ENCODE peak calls at places on chromosomes 12 and 14, in five cellular contexts. One of them, this sample, is unnamed.

GRCh38 chr12:19848426-19848825 is 409.1 kb downstream of the AEBP2 start:
- DNase-seq in ovary: no peak
- DNase-seq in IMR-90: no peak
- DNase-seq in testis: no peak
- DNase-seq in adrenal gland: no peak
- DNase-seq in this sample: no peak

GRCh38 chr12:96850676-96851075 is 56.4 kb upstream of the NEDD1 start:
- DNase-seq in ovary: no peak
- DNase-seq in IMR-90: no peak
- DNase-seq in testis: no peak
- DNase-seq in adrenal gland: no peak
- DNase-seq in this sample: no peak

GRCh38 chr12:95970905-95971304 is 25.2 kb downstream of the HAL start:
- DNase-seq in ovary: no peak
- DNase-seq in IMR-90: no peak
- DNase-seq in testis: no peak
- DNase-seq in adrenal gland: no peak
- DNase-seq in this sample: no peak

GRCh38 chr12:66979270-66979669 is 289.9 kb upstream of the CAND1 start:
- DNase-seq in ovary: no peak
- DNase-seq in IMR-90: no peak
- DNase-seq in testis: no peak
- DNase-seq in adrenal gland: no peak
- DNase-seq in this sample: no peak

GRCh38 chr14:79325071-79325470 is 886.2 kb downstream of the DIO2 start:
- DNase-seq in ovary: no peak
- DNase-seq in IMR-90: peak; percentile 7
- DNase-seq in testis: no peak
- DNase-seq in adrenal gland: no peak
- DNase-seq in this sample: peak; percentile 22

GRCh38 chr12:53676715-53677611 is 1.1 kb upstream of the ATP5MC2 start:
- DNase-seq in ovary: peak; percentile 66
- DNase-seq in IMR-90: peak; percentile 32
- DNase-seq in testis: peak; percentile 61
- DNase-seq in adrenal gland: peak; percentile 50
- DNase-seq in this sample: peak; percentile 48

GRCh38 chr12:48296586-48297396 is 53.9 kb downstream of the ZNF641 start:
- DNase-seq in ovary: peak; percentile 76
- DNase-seq in IMR-90: peak; percentile 55
- DNase-seq in testis: peak; percentile 94
- DNase-seq in adrenal gland: peak; percentile 93
- DNase-seq in this sample: peak; percentile 92

GRCh38 chr14:99215277-99215676 is 56.7 kb downstream of the BCL11B start:
- DNase-seq in ovary: no peak
- DNase-seq in IMR-90: no peak
- DNase-seq in testis: no peak
- DNase-seq in adrenal gland: no peak
- DNase-seq in this sample: no peak

GRCh38 chr14:76784881-76785280 is 23.6 kb downstream of the VASH1 start:
- DNase-seq in ovary: peak; percentile 69
- DNase-seq in IMR-90: peak; percentile 75
- DNase-seq in testis: peak; percentile 81
- DNase-seq in adrenal gland: peak; percentile 83
- DNase-seq in this sample: peak; percentile 61

GRCh38 chr14:85856430-85856829 is 326.5 kb downstream of the FLRT2 start:
- DNase-seq in ovary: no peak
- DNase-seq in IMR-90: no peak
- DNase-seq in testis: no peak
- DNase-seq in adrenal gland: no peak
- DNase-seq in this sample: no peak

GRCh38 chr12:53965251-53966069 is 7.5 kb upstream of the HOXC11 start:
- DNase-seq in ovary: no peak
- DNase-seq in IMR-90: no peak
- DNase-seq in testis: no peak
- DNase-seq in adrenal gland: no peak
- DNase-seq in this sample: no peak

GRCh38 chr12:9071518-9071917 is 44.2 kb downstream of the A2M start:
- DNase-seq in ovary: no peak
- DNase-seq in IMR-90: no peak
- DNase-seq in testis: no peak
- DNase-seq in adrenal gland: no peak
- DNase-seq in this sample: no peak

GRCh38 chr12:45732250-45732649 is 2.7 kb downstream of the ARID2 start:
- DNase-seq in ovary: no peak
- DNase-seq in IMR-90: peak; percentile 7
- DNase-seq in testis: no peak
- DNase-seq in adrenal gland: no peak
- DNase-seq in this sample: peak; percentile 34

GRCh38 chr12:56488041-56488955 is at the start of gene GLS2:
- DNase-seq in ovary: peak; percentile 70
- DNase-seq in IMR-90: peak; percentile 73
- DNase-seq in testis: peak; percentile 90
- DNase-seq in adrenal gland: peak; percentile 81
- DNase-seq in this sample: peak; percentile 86

GRCh38 chr12:108649668-108650067 is 16.0 kb upstream of the SELPLG start:
- DNase-seq in ovary: no peak
- DNase-seq in IMR-90: peak; percentile 94
- DNase-seq in testis: no peak
- DNase-seq in adrenal gland: no peak
- DNase-seq in this sample: no peak

GRCh38 chr12:103102225-103102744 is 144.8 kb downstream of the ASCL1 start:
- DNase-seq in ovary: no peak
- DNase-seq in IMR-90: no peak
- DNase-seq in testis: no peak
- DNase-seq in adrenal gland: no peak
- DNase-seq in this sample: no peak

GRCh38 chr14:76908834-76909233 is 82.6 kb downstream of the LRRC74A start:
- DNase-seq in ovary: no peak
- DNase-seq in IMR-90: no peak
- DNase-seq in testis: no peak
- DNase-seq in adrenal gland: peak; percentile 53
- DNase-seq in this sample: peak; percentile 16

GRCh38 chr14:101458536-101459391 is 102.5 kb upstream of the DIO3 start:
- DNase-seq in ovary: no peak
- DNase-seq in IMR-90: no peak
- DNase-seq in testis: no peak
- DNase-seq in adrenal gland: no peak
- DNase-seq in this sample: peak; percentile 23

GRCh38 chr12:92553389-92553788 is 149.4 kb upstream of the PLEKHG7 start:
- DNase-seq in ovary: no peak
- DNase-seq in IMR-90: no peak
- DNase-seq in testis: peak; percentile 46
- DNase-seq in adrenal gland: peak; percentile 55
- DNase-seq in this sample: peak; percentile 72

GRCh38 chr12:52258335-52258901 is 16.0 kb upstream of the KRT86 start:
- DNase-seq in ovary: no peak
- DNase-seq in IMR-90: no peak
- DNase-seq in testis: peak; percentile 21
- DNase-seq in adrenal gland: peak; percentile 32
- DNase-seq in this sample: no peak

GRCh38 chr12:4478933-4479332 is 33.3 kb upstream of the FGF6 start:
- DNase-seq in ovary: no peak
- DNase-seq in IMR-90: no peak
- DNase-seq in testis: no peak
- DNase-seq in adrenal gland: no peak
- DNase-seq in this sample: no peak

GRCh38 chr12:114916124-114916523 is 232.1 kb upstream of the TBX3 start:
- DNase-seq in ovary: no peak
- DNase-seq in IMR-90: peak; percentile 91
- DNase-seq in testis: no peak
- DNase-seq in adrenal gland: peak; percentile 82
- DNase-seq in this sample: no peak

GRCh38 chr12:92369061-92369460 is 223.4 kb upstream of the BTG1 start:
- DNase-seq in ovary: no peak
- DNase-seq in IMR-90: no peak
- DNase-seq in testis: no peak
- DNase-seq in adrenal gland: no peak
- DNase-seq in this sample: no peak

GRCh38 chr12:109727746-109728726 is 14.4 kb downstream of the FAM222A start:
- DNase-seq in ovary: peak; percentile 10
- DNase-seq in IMR-90: no peak
- DNase-seq in testis: no peak
- DNase-seq in adrenal gland: no peak
- DNase-seq in this sample: no peak

GRCh38 chr14:95500201-95500681 is 16.2 kb downstream of the SYNE3 start:
- DNase-seq in ovary: no peak
- DNase-seq in IMR-90: no peak
- DNase-seq in testis: peak; percentile 69
- DNase-seq in adrenal gland: no peak
- DNase-seq in this sample: no peak

GRCh38 chr14:95500772-95501401 is 15.6 kb downstream of the SYNE3 start:
- DNase-seq in ovary: no peak
- DNase-seq in IMR-90: peak; percentile 90
- DNase-seq in testis: peak; percentile 60
- DNase-seq in adrenal gland: peak; percentile 86
- DNase-seq in this sample: no peak

GRCh38 chr14:95503365-95504134 is 12.9 kb downstream of the SYNE3 start:
- DNase-seq in ovary: no peak
- DNase-seq in IMR-90: no peak
- DNase-seq in testis: no peak
- DNase-seq in adrenal gland: no peak
- DNase-seq in this sample: no peak

GRCh38 chr14:95504135-95505029 is 12.1 kb downstream of the SYNE3 start:
- DNase-seq in ovary: no peak
- DNase-seq in IMR-90: peak; percentile 88
- DNase-seq in testis: no peak
- DNase-seq in adrenal gland: no peak
- DNase-seq in this sample: no peak

DNA sequence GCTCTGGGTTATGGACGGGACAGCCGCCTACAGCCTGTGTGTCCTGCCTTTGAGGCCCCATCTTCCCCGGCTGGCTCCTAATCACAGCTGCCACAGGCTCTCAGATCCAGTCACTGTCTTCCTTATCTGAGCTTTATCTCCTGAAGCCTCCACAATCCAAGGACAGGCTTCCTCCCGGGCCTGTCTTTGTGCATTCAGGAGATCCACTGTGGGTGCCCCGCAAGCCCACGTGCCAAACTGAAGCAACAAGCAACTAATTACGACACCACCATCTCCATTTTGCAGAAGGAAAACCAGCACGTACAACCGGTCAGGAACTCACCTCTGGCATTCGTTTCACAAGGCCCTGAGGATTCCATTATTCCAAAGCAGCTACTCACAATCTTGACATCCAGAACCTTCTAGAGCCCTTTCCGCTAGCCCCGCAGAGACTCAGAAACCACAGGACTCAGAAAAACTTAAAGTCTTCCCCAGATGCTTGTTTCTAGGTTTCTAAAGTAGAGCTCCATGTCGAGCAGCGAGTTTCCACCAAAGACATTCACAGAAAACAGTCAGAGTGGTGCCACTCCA is 14.0 kb downstream of the SYNE3 start:
- DNase-seq in ovary: no peak
- DNase-seq in IMR-90: no peak
- DNase-seq in testis: peak; percentile 67
- DNase-seq in adrenal gland: peak; percentile 86
- DNase-seq in this sample: no peak
- H3K4me1 ChIP-seq in ovary: peaks cover 7% of the 10 kb centered on the region
- H3K4me1 ChIP-seq in IMR-90: peaks cover 38% of the 10 kb centered on the region
- H3K4me1 ChIP-seq in testis: peaks cover 44% of the 10 kb centered on the region
- H3K4me1 ChIP-seq in adrenal gland: peaks cover 56% of the 10 kb centered on the region
- H3K4me1 ChIP-seq in this sample: peaks cover 9% of the 10 kb centered on the region

GRCh38 chr14:65229431-65230286 is 127.3 kb upstream of the MAX start:
- DNase-seq in ovary: peak; percentile 26
- DNase-seq in IMR-90: no peak
- DNase-seq in testis: peak; percentile 52
- DNase-seq in adrenal gland: peak; percentile 41
- DNase-seq in this sample: peak; percentile 27
- TF ChIP-seq POLR2A in ovary: no peak
- TF ChIP-seq POLR2A in IMR-90: no peak
- TF ChIP-seq POLR2A in testis: no peak
- TF ChIP-seq POLR2A in adrenal gland: no peak
- TF ChIP-seq POLR2A in this sample: no peak

DNA sequence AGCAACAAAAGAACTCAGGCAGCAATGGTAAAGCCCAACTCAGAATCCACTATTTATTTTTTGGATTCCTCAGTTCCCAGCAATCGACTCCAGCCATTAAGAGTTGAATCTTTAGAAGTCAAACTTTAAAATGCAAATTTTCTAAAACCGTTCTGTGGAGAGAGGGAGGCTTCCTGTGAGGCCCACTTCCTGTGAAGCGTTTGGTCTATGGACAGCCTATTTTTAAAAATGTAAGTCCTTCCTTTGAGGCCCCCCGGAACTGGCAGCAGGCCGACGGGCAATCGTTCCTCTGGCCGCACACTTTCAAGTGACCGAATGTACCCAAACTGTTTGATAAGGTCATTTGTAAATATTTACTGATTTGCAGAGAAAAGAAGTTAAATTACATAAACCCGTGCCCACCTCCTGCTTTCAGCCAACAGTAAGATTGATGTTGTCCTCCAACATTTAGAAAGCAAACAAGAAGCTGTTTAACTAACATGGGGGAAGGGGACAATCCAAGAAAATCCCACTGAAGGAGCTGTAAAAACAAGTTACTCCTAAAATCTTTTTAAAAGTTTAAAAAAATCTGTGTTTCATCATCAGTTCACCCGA is 65.6 kb downstream of the FOXN3 start:
- DNase-seq in ovary: peak; percentile 69
- DNase-seq in IMR-90: peak; percentile 42
- DNase-seq in testis: no peak
- DNase-seq in adrenal gland: peak; percentile 31
- DNase-seq in this sample: peak; percentile 81
- H3K4me1 ChIP-seq in ovary: peaks cover 19% of the 10 kb centered on the region
- H3K4me1 ChIP-seq in IMR-90: peaks cover 16% of the 10 kb centered on the region
- H3K4me1 ChIP-seq in testis: peaks cover 14% of the 10 kb centered on the region
- H3K4me1 ChIP-seq in adrenal gland: peaks cover 29% of the 10 kb centered on the region
- H3K4me1 ChIP-seq in this sample: peaks cover 49% of the 10 kb centered on the region

GRCh38 chr12:57522019-57522886 is at the start of gene MBD6:
- DNase-seq in ovary: peak; percentile 97
- DNase-seq in IMR-90: peak; percentile 91
- DNase-seq in testis: peak; percentile 93
- DNase-seq in adrenal gland: peak; percentile 96
- DNase-seq in this sample: peak; percentile 95
- TF ChIP-seq POLR2A in ovary: peak; percentile 83
- TF ChIP-seq POLR2A in IMR-90: peak; percentile 46
- TF ChIP-seq POLR2A in testis: peak; percentile 22
- TF ChIP-seq POLR2A in adrenal gland: peak; percentile 51
- TF ChIP-seq POLR2A in this sample: peak; percentile 80

DNA sequence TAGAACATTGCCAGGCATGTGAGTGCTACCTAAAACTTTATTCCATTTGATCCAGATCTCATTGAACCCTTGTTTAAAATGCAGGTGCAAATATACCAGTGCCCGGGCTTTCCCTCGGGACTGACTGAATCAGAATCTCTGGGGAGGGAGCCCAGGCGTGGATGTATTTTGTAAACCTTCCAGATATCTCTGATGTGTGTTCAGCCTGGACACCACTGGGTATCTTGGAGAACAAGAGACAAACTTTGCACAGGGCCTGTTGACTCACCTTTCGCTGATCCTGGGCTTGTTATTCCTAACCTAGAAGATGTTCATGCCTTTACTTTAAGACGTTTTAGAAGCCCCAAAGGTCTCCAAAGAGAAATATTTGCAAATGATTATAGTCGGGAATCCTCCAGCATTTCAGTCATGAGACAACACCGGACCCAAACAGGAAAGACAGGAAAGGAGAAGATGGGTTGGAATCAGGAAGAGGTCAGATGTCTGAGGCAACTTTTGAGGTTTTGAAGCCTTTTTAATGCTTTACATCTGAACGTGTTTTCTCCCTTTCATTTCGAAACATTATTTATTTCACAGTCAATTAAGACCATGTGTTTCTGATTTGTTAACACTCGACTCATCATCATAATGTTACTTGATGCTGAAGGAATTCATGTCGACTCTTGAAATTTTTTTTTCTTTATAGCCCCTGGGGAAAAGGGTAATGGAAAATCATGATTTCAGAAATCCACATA is 118.6 kb downstream of the PLXNC1 start:
- DNase-seq in ovary: no peak
- DNase-seq in IMR-90: peak; percentile 61
- DNase-seq in testis: no peak
- DNase-seq in adrenal gland: no peak
- DNase-seq in this sample: no peak
- H3K4me1 ChIP-seq in ovary: peaks cover 9% of the 10 kb centered on the region
- H3K4me1 ChIP-seq in IMR-90: peaks cover 10% of the 10 kb centered on the region
- H3K4me1 ChIP-seq in testis: peaks cover 26% of the 10 kb centered on the region
- H3K4me1 ChIP-seq in adrenal gland: peaks cover 14% of the 10 kb centered on the region
- H3K4me1 ChIP-seq in this sample: peaks cover 10% of the 10 kb centered on the region

This sample was measured in body of pancreas.